ENCODE peak calls at places on chromosome 20, in four cellular contexts. F is mesendoderm, S is H9, U is H1. E is an unnamed sample.

GRCh38 chr20:62149532-62150235 is 6.1 kb downstream of the SS18L1 start:
- DNase-seq in F (peak; percentile 91), S (peak; percentile 62), U (no peak), E (peak; percentile 82)

GRCh38 chr20:51449498-51450220 is 92.9 kb downstream of the NFATC2 start:
- DNase-seq in F (no peak), S (no peak), U (no peak), E (no peak)

GRCh38 chr20:13929836-13930235 is 60.6 kb downstream of the SEL1L2 start:
- DNase-seq in F (no peak), S (no peak), U (no peak), E (no peak)

GRCh38 chr20:39049684-39050554 is 87.8 kb downstream of the DHX35 start:
- DNase-seq in F (peak; percentile 85), S (peak; percentile 91), U (peak; percentile 96), E (peak; percentile 85)

GRCh38 chr20:62716198-62716940 is 7.7 kb downstream of the NTSR1 start:
- DNase-seq in F (no peak), S (no peak), U (no peak), E (no peak)

GRCh38 chr20:56249244-56249955 is 868 bp downstream of the MC3R start:
- DNase-seq in F (peak; percentile 62), S (peak; percentile 75), U (peak; percentile 76), E (peak; percentile 44)

GRCh38 chr20:29300579-29301551 is 1956.6 kb upstream of the DEFB115 start:
- DNase-seq in F (no peak), S (no peak), U (no peak), E (no peak)

GRCh38 chr20:63831696-63832686 is 927 bp upstream of the ZBTB46 start:
- DNase-seq in F (peak; percentile 63), S (peak; percentile 55), U (peak; percentile 76), E (peak; percentile 38)

GRCh38 chr20:64051532-64052325 is 2.3 kb upstream of the SOX18 start:
- DNase-seq in F (no peak), S (no peak), U (no peak), E (no peak)

GRCh38 chr20:25584905-25585704 is at the start of gene NINL:
- DNase-seq in F (peak; percentile 88), S (peak; percentile 89), U (peak; percentile 89), E (peak; percentile 15)

GRCh38 chr20:50575869-50576720 is 65.9 kb downstream of the PTPN1 start:
- DNase-seq in F (peak; percentile 64), S (peak; percentile 76), U (peak; percentile 74), E (peak; percentile 72)

GRCh38 chr20:826695-827323 is 6.7 kb upstream of the FAM110A start:
- DNase-seq in F (no peak), S (no peak), U (no peak), E (peak; percentile 68)

GRCh38 chr20:64210661-64211369 is 44.7 kb upstream of the PCMTD2 start:
- DNase-seq in F (no peak), S (no peak), U (no peak), E (no peak)

GRCh38 chr20:19374066-19374615 is 161.7 kb downstream of the SLC24A3 start:
- DNase-seq in F (no peak), S (no peak), U (no peak), E (no peak)

GRCh38 chr20:6575912-6576391 is 191.5 kb upstream of the BMP2 start:
- DNase-seq in F (peak; percentile 93), S (no peak), U (no peak), E (no peak)

GRCh38 chr20:58852559-58853271 is at the start of gene GNAS:
- DNase-seq in F (peak; percentile 92), S (peak; percentile 86), U (peak; percentile 86), E (peak; percentile 23)

GRCh38 chr20:58065508-58066361 is 162.7 kb downstream of the ANKRD60 start:
- DNase-seq in F (no peak), S (no peak), U (peak; percentile 42), E (peak; percentile 25)

GRCh38 chr20:1827974-1828785 is 67.0 kb upstream of the SIRPA start:
- DNase-seq in F (peak; percentile 61), S (no peak), U (no peak), E (peak; percentile 69)

GRCh38 chr20:53795170-53795569 is 201.5 kb upstream of the ZNF217 start:
- DNase-seq in F (no peak), S (no peak), U (no peak), E (peak; percentile 45)

GRCh38 chr20:61434361-61434781 is 182.3 kb downstream of the CDH4 start:
- DNase-seq in F (peak; percentile 33), S (no peak), U (no peak), E (no peak)

GRCh38 chr20:50320910-50321796 is 130.5 kb downstream of the CEBPB start:
- DNase-seq in F (peak; percentile 94), S (peak; percentile 94), U (peak; percentile 90), E (peak; percentile 94)

GRCh38 chr20:49630396-49630951 is 62.5 kb upstream of the PTGIS start:
- DNase-seq in F (no peak), S (no peak), U (no peak), E (peak; percentile 80)

GRCh38 chr20:38985060-38985459 is 22.9 kb downstream of the DHX35 start:
- DNase-seq in F (no peak), S (no peak), U (no peak), E (peak; percentile 65)

GRCh38 chr20:38300433-38300832 is 3.5 kb upstream of the BPI start:
- DNase-seq in F (no peak), S (no peak), U (no peak), E (no peak)

GRCh38 chr20:53918949-53919361 is 151.4 kb downstream of the BCAS1 start:
- DNase-seq in F (peak; percentile 98), S (peak; percentile 90), U (peak; percentile 76), E (no peak)

GRCh38 chr20:18615020-18615652 is 27.3 kb downstream of the DTD1 start:
- DNase-seq in F (no peak), S (no peak), U (no peak), E (no peak)

GRCh38 chr20:62900692-62901584 is 25.4 kb downstream of the DIDO1 start:
- DNase-seq in F (peak; percentile 73), S (no peak), U (no peak), E (peak; percentile 91)

GRCh38 chr20:63054695-63055240 is 48.0 kb upstream of the BHLHE23 start:
- DNase-seq in F (no peak), S (peak; percentile 16), U (peak; percentile 38), E (no peak)

GRCh38 chr20:63215101-63216040 is 560 bp downstream of the YTHDF1 start:
- DNase-seq in F (peak; percentile 86), S (no peak), U (no peak), E (peak; percentile 62)

GRCh38 chr20:58241766-58242465 is 13.5 kb upstream of the ANKRD60 start:
- DNase-seq in F (no peak), S (no peak), U (no peak), E (no peak)

GRCh38 chr20:15446373-15446772 is 1109.0 kb upstream of the FLRT3 start:
- DNase-seq in F (no peak), S (no peak), U (no peak), E (peak; percentile 3)

GRCh38 chr20:33671573-33672288 is 2.5 kb downstream of the NECAB3 start:
- DNase-seq in F (no peak), S (no peak), U (no peak), E (no peak)

GRCh38 chr20:16397053-16397452 is 176.2 kb downstream of the KIF16B start:
- DNase-seq in F (no peak), S (no peak), U (no peak), E (no peak)

GRCh38 chr20:13028673-13029072 is 19.9 kb downstream of the SPTLC3 start:
- DNase-seq in F (no peak), S (no peak), U (no peak), E (no peak)

GRCh38 chr20:15081301-15081700 is 743.9 kb upstream of the FLRT3 start:
- DNase-seq in F (no peak), S (no peak), U (no peak), E (no peak)

GRCh38 chr20:9149796-9150195 is 80.9 kb downstream of the PLCB4 start:
- DNase-seq in F (no peak), S (no peak), U (no peak), E (no peak)

GRCh38 chr20:9147553-9148024 is 78.7 kb downstream of the PLCB4 start:
- DNase-seq in F (no peak), S (no peak), U (no peak), E (no peak)

GRCh38 chr20:9149087-9149486 is 80.2 kb downstream of the PLCB4 start:
- DNase-seq in F (no peak), S (no peak), U (no peak), E (no peak)

GRCh38 chr20:9154464-9155024 is 85.7 kb downstream of the PLCB4 start:
- DNase-seq in F (no peak), S (no peak), U (no peak), E (no peak)

GRCh38 chr20:9150632-9151031 is 81.7 kb downstream of the PLCB4 start:
- DNase-seq in F (no peak), S (no peak), U (no peak), E (no peak)
- H3K79me2 ChIP-seq in F (no peaks in the 10 kb centered on the region), S (no peaks in the 10 kb centered on the region), U (no peaks in the 10 kb centered on the region), E (no peaks in the 10 kb centered on the region)

DNA sequence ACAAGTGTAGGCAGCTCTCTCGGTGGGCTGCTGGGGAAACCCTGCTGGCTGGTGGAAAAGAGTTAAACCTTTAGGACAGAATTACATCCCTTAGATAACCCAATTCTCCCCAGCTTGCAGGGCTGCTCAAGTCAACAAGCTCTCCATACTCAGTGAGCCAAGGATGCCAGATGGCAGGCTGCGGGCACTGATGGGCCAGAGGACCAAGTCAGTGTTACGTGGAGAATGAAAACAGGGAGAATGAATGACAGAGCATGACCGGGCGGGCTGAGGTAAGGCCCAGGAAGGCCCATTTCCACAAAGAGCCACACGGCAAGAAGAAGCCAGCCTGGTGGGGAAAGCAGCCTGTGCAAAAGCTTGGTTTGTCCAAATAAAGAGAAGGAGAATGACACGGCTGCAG is 58.7 kb upstream of the CD93 start:
- DNase-seq in F (no peak), S (no peak), U (no peak), E (no peak)
- H3K4me2 ChIP-seq in F (no peak overlapping the region), S (no peak overlapping the region), U (no peak overlapping the region), E (no peak overlapping the region)

DNA sequence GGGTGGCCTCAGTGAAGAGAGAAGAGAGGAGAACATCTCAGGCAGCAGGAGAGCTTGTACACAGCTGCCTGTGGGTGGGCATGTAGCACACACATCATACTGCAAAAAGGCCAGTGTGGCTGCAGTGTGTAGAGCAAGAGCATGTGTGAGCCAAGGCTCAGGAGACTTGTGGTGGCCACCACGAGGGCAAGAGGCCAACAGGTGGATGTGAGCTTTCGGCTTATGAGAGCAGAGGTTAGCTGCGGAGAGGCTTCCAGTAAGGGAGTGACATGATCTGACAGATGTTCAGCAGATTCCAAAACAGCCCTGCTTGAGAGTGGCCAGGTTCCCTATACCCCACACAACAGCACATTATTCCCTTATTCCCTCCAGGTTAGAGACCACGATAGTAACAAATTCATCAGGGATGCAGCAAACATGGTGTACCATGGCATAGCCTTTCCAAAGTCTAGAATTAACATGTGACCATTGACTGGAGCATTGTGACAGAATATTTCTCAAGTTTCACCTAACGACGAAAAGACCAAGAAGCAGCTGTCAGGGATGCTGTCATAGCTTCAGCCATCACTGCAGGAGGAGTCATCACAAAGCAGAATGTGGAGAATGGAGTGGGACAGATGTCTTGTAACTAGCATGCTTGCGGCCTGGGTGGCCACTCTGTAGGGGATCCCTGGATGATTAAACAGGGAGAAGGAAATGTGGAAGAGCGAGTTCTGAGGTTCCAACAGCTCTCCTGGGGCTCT is 23.0 kb downstream of the HM13 start:
- DNase-seq in F (no peak), S (no peak), U (no peak), E (peak; percentile 74)
- H3K79me1 ChIP-seq in F (peaks cover 1% of the 10 kb centered on the region), S (no peaks in the 10 kb centered on the region), U (peaks cover 4% of the 10 kb centered on the region), E (peaks cover 4% of the 10 kb centered on the region)

GRCh38 chr20:3545401-3545925 is 74.6 kb downstream of the ATRN start:
- DNase-seq in F (no peak), S (no peak), U (no peak), E (no peak)

GRCh38 chr20:3541887-3542721 is 71.3 kb downstream of the ATRN start:
- DNase-seq in F (no peak), S (no peak), U (no peak), E (no peak)

GRCh38 chr20:3543901-3544507 is 73.2 kb downstream of the ATRN start:
- DNase-seq in F (no peak), S (no peak), U (no peak), E (peak; percentile 85)

GRCh38 chr20:3539708-3540107 is 68.9 kb downstream of the ATRN start:
- DNase-seq in F (no peak), S (no peak), U (no peak), E (no peak)
- H3K79me2 ChIP-seq in F (no peaks in the 10 kb centered on the region), S (no peaks in the 10 kb centered on the region), U (no peaks in the 10 kb centered on the region), E (no peaks in the 10 kb centered on the region)

E was measured in trophoblast cell.